ENCODE peak calls at places on chromosomes 16 and 17, in six cellular contexts. T is Caco-2, Y is astrocyte of the cerebellum, I is astrocyte of the spinal cord, O is lung, W is A549. F is an unnamed sample.

GRCh38 chr17:2937331-2938003 is 125.9 kb downstream of the OR1D5 start:
- DNase-seq in W (no peak), T (no peak), I (no peak), O (no peak), Y (no peak), F (no peak)

GRCh38 chr16:13453325-13453724 is 466.6 kb upstream of the ERCC4 start:
- DNase-seq in I (peak; percentile 7), W (no peak), O (no peak), T (no peak), Y (no peak), F (peak; percentile 42)

GRCh38 chr16:75514296-75514695 is 19.1 kb upstream of the CHST6 start:
- DNase-seq in I (no peak), Y (no peak), O (no peak), T (no peak), W (no peak), F (no peak)

GRCh38 chr17:2592974-2593845 is at the start of gene PAFAH1B1:
- DNase-seq in O (peak; percentile 93), W (peak; percentile 92), I (peak; percentile 92), T (peak; percentile 97), Y (no peak), F (no peak)

GRCh38 chr17:58402679-58403078 is 14.7 kb downstream of the RNF43 start:
- DNase-seq in O (no peak), T (no peak), W (no peak), I (peak; percentile 22), Y (peak; percentile 74), F (no peak)

GRCh38 chr17:11618861-11619566 is 20.7 kb downstream of the DNAH9 start:
- DNase-seq in W (no peak), I (no peak), O (peak; percentile 35), Y (no peak), T (no peak), F (no peak)

GRCh38 chr17:17018612-17019429 is 23.4 kb upstream of the MPRIP start:
- DNase-seq in O (peak; percentile 75), Y (no peak), I (no peak), W (no peak), T (peak; percentile 93), F (no peak)

GRCh38 chr17:6994666-6995246 is 1.1 kb upstream of the ALOX12 start:
- DNase-seq in T (no peak), O (no peak), Y (no peak), I (no peak), W (no peak), F (no peak)

GRCh38 chr16:83956336-83957289 is 3.6 kb downstream of the OSGIN1 start:
- DNase-seq in Y (peak; percentile 63), I (peak; percentile 78), O (peak; percentile 83), T (peak; percentile 89), W (peak; percentile 68), F (no peak)

GRCh38 chr17:4498461-4499397 is at the start of gene SPNS2:
- DNase-seq in T (peak; percentile 69), W (peak; percentile 93), Y (no peak), I (no peak), O (no peak), F (no peak)

GRCh38 chr17:70144260-70144846 is 25.0 kb upstream of the KCNJ2 start:
- DNase-seq in I (peak; percentile 60), W (peak; percentile 15), Y (peak; percentile 24), O (no peak), T (no peak), F (no peak)

GRCh38 chr17:75813081-75814020 is 28.7 kb downstream of the UNK start:
- DNase-seq in W (no peak), T (no peak), Y (no peak), I (no peak), O (no peak), F (no peak)

GRCh38 chr17:66190738-66191606 is 961 bp downstream of the CEP112 start:
- DNase-seq in Y (peak; percentile 68), O (no peak), T (no peak), I (peak; percentile 77), W (peak; percentile 16), F (no peak)

GRCh38 chr16:20747030-20747816 is 5.6 kb upstream of the THUMPD1 start:
- DNase-seq in Y (no peak), O (no peak), T (no peak), W (no peak), I (no peak), F (no peak)

DNA sequence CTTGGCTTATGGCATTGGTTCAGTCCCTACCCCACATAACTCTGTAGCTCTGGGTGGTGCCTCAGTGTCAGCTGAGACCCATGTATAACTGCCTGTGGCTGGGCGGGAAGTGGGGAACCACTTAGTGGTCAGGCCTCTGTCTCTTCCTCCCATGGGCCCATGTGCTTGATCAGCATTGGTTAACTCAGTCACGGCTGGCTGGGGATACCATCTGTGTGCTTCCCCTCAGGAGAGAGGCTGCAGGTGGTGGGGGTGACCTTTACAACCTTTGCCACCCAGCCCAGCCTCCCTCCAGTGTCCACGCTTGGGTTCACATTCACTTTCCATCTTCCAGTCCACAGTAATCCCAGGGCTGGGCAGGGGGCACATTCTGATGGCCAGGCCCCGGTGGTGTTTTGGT is 10.3 kb upstream of the NFATC3 start:
- DNase-seq in T (no peak), Y (no peak), W (no peak), O (no peak), I (no peak), F (no peak)
- H3K4me3 ChIP-seq in T (no peak overlapping the region), Y (no peak overlapping the region), W (no peak overlapping the region), O (no peak overlapping the region), I (no peak overlapping the region), F (no peak overlapping the region)

GRCh38 chr16:53081032-53081424 is 26.2 kb downstream of the CHD9 start:
- DNase-seq in O (no peak), Y (no peak), W (no peak), I (no peak), T (no peak), F (no peak)
- H3K4me3 ChIP-seq in O (no peak overlapping the region), Y (no peak overlapping the region), W (peak overlapping the region; percentile 3), I (no peak overlapping the region), T (no peak overlapping the region), F (no peak overlapping the region)

GRCh38 chr17:49990921-49991320 is 4.1 kb downstream of the DLX3 start:
- DNase-seq in I (no peak), T (peak; percentile 2), W (no peak), Y (no peak), O (no peak), F (no peak)
- H3K4me3 ChIP-seq in I (no peak overlapping the region), T (no peak overlapping the region), W (no peak overlapping the region), Y (no peak overlapping the region), O (no peak overlapping the region), F (no peak overlapping the region)

GRCh38 chr17:64653325-64653984 is 8.7 kb downstream of the SMURF2 start:
- DNase-seq in T (no peak), O (no peak), Y (no peak), W (no peak), I (peak; percentile 50), F (no peak)
- H3K4me3 ChIP-seq in T (no peak overlapping the region), O (no peak overlapping the region), Y (no peak overlapping the region), W (no peak overlapping the region), I (no peak overlapping the region), F (no peak overlapping the region)

GRCh38 chr16:27870116-27870798 is 193.3 kb downstream of the GSG1L start:
- DNase-seq in W (no peak), Y (no peak), I (no peak), O (no peak), T (no peak), F (no peak)
- H3K4me3 ChIP-seq in W (no peak overlapping the region), Y (no peak overlapping the region), I (no peak overlapping the region), O (no peak overlapping the region), T (no peak overlapping the region), F (no peak overlapping the region)

F was measured in retinal pigment epithelial cell.